ENCODE peak calls at places on chromosomes 5 and 9, in five cellular contexts. O is dorsolateral prefrontal cortex, P is AG20443, L is NCI-H1436, X is germinal center. H is an unnamed sample.

GRCh38 chr9:108323615-108324014 is 532.2 kb downstream of the ACTL7B start:
- DNase-seq in O (no peak), P (no peak), L (no peak), X (no peak), H (no peak)

GRCh38 chr5:123344819-123345426 is 78.3 kb downstream of the CEP120 start:
- DNase-seq in O (no peak), P (peak; percentile 34), L (peak; percentile 29), X (no peak), H (no peak)

GRCh38 chr9:76756273-76756650 is 8.0 kb upstream of the PCA3 start:
- DNase-seq in O (peak; percentile 65), P (peak; percentile 75), L (peak; percentile 51), X (no peak), H (no peak)

GRCh38 chr5:54621742-54622141 is 104.2 kb downstream of the SNX18 start:
- DNase-seq in O (no peak), P (no peak), L (no peak), X (no peak), H (no peak)

GRCh38 chr5:169067641-169068316 is 233.2 kb downstream of the SLIT3 start:
- DNase-seq in O (no peak), P (no peak), L (no peak), X (no peak), H (no peak)

GRCh38 chr9:124010665-124011321 is 775 bp upstream of the LHX2 start:
- DNase-seq in O (no peak), P (peak; percentile 71), L (no peak), X (no peak), H (no peak)

GRCh38 chr5:107469485-107469884 is 201.3 kb downstream of the EFNA5 start:
- DNase-seq in O (no peak), P (peak; percentile 56), L (no peak), X (no peak), H (no peak)

GRCh38 chr9:130872912-130873503 is 23.6 kb downstream of the QRFP start:
- DNase-seq in O (peak; percentile 71), P (no peak), L (no peak), X (no peak), H (no peak)

GRCh38 chr5:169944922-169945675 is 35.2 kb downstream of the INSYN2B start:
- DNase-seq in O (no peak), P (no peak), L (no peak), X (no peak), H (no peak)

GRCh38 chr9:116572095-116572748 is 114.9 kb upstream of the TRIM32 start:
- DNase-seq in O (peak; percentile 81), P (peak; percentile 94), L (peak; percentile 20), X (peak; percentile 61), H (peak; percentile 32)

GRCh38 chr9:73270967-73271722 is 119.5 kb downstream of the ANXA1 start:
- DNase-seq in O (no peak), P (peak; percentile 14), L (no peak), X (no peak), H (no peak)

GRCh38 chr9:88064554-88064953 is 73.7 kb downstream of the SPATA31C2 start:
- DNase-seq in O (no peak), P (no peak), L (no peak), X (no peak), H (no peak)

GRCh38 chr9:120910643-120911042 is 16.0 kb downstream of the TRAF1 start:
- DNase-seq in O (no peak), P (no peak), L (no peak), X (no peak), H (no peak)

GRCh38 chr5:61625682-61626620 is 293.9 kb downstream of the ZSWIM6 start:
- DNase-seq in O (peak; percentile 87), P (peak; percentile 75), L (no peak), X (peak; percentile 43), H (no peak)

H was measured in NCI-H1048.